ENCODE peak calls at places on chromosome 3, in four cellular contexts. One of them, this sample, is unnamed.
A peak's percentile ranks its signal among the peaks of the same experiment; 100 is the strongest.

GRCh38 chr3:185688808-185689207 is 102.7 kb downstream of the SENP2 start:
- DNase-seq in HepG2: peak; percentile 35
- DNase-seq in HCT116: peak; percentile 98
- DNase-seq in K562: no peak
- DNase-seq in this sample: peak; percentile 85

GRCh38 chr3:147392083-147392916 is 14.0 kb downstream of the ZIC4 start:
- DNase-seq in HepG2: no peak
- DNase-seq in HCT116: no peak
- DNase-seq in K562: no peak
- DNase-seq in this sample: no peak

GRCh38 chr3:157078131-157078835 is 81.7 kb downstream of the CCNL1 start:
- DNase-seq in HepG2: no peak
- DNase-seq in HCT116: no peak
- DNase-seq in K562: no peak
- DNase-seq in this sample: no peak

GRCh38 chr3:126028096-126028495 is 55.8 kb downstream of the SLC41A3 start:
- DNase-seq in HepG2: no peak
- DNase-seq in HCT116: no peak
- DNase-seq in K562: no peak
- DNase-seq in this sample: no peak

GRCh38 chr3:47762233-47762632 is 19.5 kb downstream of the SMARCC1 start:
- DNase-seq in HepG2: no peak
- DNase-seq in HCT116: no peak
- DNase-seq in K562: peak; percentile 69
- DNase-seq in this sample: no peak

GRCh38 chr3:41346698-41347097 is 147.4 kb downstream of the CTNNB1 start:
- DNase-seq in HepG2: no peak
- DNase-seq in HCT116: no peak
- DNase-seq in K562: no peak
- DNase-seq in this sample: no peak

GRCh38 chr3:182989566-182989965 is 9.2 kb upstream of the DCUN1D1 start:
- DNase-seq in HepG2: no peak
- DNase-seq in HCT116: no peak
- DNase-seq in K562: no peak
- DNase-seq in this sample: no peak

GRCh38 chr3:122977645-122978466 is 49.7 kb downstream of the SEMA5B start:
- DNase-seq in HepG2: peak; percentile 73
- DNase-seq in HCT116: no peak
- DNase-seq in K562: no peak
- DNase-seq in this sample: no peak

GRCh38 chr3:85030052-85030451 is 71.3 kb downstream of the CADM2 start:
- DNase-seq in HepG2: no peak
- DNase-seq in HCT116: no peak
- DNase-seq in K562: no peak
- DNase-seq in this sample: no peak

GRCh38 chr3:10004506-10004905 is 17.9 kb upstream of the EMC3 start:
- DNase-seq in HepG2: no peak
- DNase-seq in HCT116: no peak
- DNase-seq in K562: no peak
- DNase-seq in this sample: no peak

DNA sequence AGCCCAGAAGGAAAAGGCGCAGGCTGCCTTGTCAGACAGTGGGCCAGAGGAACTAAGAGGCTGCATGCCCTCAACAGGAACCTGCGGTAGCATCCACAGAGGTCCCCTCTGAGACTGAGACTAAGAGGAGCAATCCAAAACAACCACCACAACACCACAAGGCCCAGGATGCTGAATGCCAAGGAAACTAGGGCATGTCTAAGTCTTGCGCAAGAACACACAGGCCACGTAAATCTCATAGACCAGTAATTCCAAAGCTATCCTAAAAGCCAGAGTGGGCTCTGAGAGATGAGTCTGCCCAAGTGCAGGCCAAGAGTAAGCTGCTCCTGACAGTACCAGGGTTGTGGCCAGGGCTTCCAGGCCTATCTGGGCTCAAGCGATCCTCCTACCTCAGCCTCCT is 12.9 kb downstream of the MON1A start:
- DNase-seq in HepG2: no peak
- DNase-seq in HCT116: no peak
- DNase-seq in K562: no peak
- DNase-seq in this sample: no peak
- TF ChIP-seq SIN3A in HepG2: no peak
- TF ChIP-seq SIN3A in HCT116: no peak
- TF ChIP-seq SIN3A in K562: no peak
- TF ChIP-seq SIN3A in this sample: no peak

GRCh38 chr3:143298886-143299535 is 179.4 kb downstream of the CHST2 start:
- DNase-seq in HepG2: no peak
- DNase-seq in HCT116: no peak
- DNase-seq in K562: no peak
- DNase-seq in this sample: no peak

GRCh38 chr3:143301031-143301430 is 181.5 kb downstream of the CHST2 start:
- DNase-seq in HepG2: no peak
- DNase-seq in HCT116: no peak
- DNase-seq in K562: no peak
- DNase-seq in this sample: no peak

GRCh38 chr3:143301502-143301901 is 181.9 kb downstream of the CHST2 start:
- DNase-seq in HepG2: no peak
- DNase-seq in HCT116: no peak
- DNase-seq in K562: no peak
- DNase-seq in this sample: no peak

GRCh38 chr3:143295201-143296080 is 175.9 kb downstream of the CHST2 start:
- DNase-seq in HepG2: no peak
- DNase-seq in HCT116: no peak
- DNase-seq in K562: no peak
- DNase-seq in this sample: no peak

GRCh38 chr3:143298380-143298779 is 178.8 kb downstream of the CHST2 start:
- DNase-seq in HepG2: no peak
- DNase-seq in HCT116: no peak
- DNase-seq in K562: no peak
- DNase-seq in this sample: no peak
- TF ChIP-seq TCF7L2 in HepG2: no peak
- TF ChIP-seq TCF7L2 in HCT116: no peak
- TF ChIP-seq TCF7L2 in K562: no peak
- TF ChIP-seq TCF7L2 in this sample: no peak

GRCh38 chr3:187944391-187945179 is 199.3 kb upstream of the BCL6 start:
- DNase-seq in HepG2: no peak
- DNase-seq in HCT116: no peak
- DNase-seq in K562: no peak
- DNase-seq in this sample: no peak
- TF ChIP-seq SIN3A in HepG2: no peak
- TF ChIP-seq SIN3A in HCT116: no peak
- TF ChIP-seq SIN3A in K562: no peak
- TF ChIP-seq SIN3A in this sample: no peak

GRCh38 chr3:71074416-71074815 is 509.1 kb downstream of the FOXP1 start:
- DNase-seq in HepG2: no peak
- DNase-seq in HCT116: no peak
- DNase-seq in K562: no peak
- DNase-seq in this sample: no peak

GRCh38 chr3:71067977-71068376 is 515.6 kb downstream of the FOXP1 start:
- DNase-seq in HepG2: peak; percentile 29
- DNase-seq in HCT116: no peak
- DNase-seq in K562: no peak
- DNase-seq in this sample: no peak

GRCh38 chr3:71069797-71070196 is 513.7 kb downstream of the FOXP1 start:
- DNase-seq in HepG2: peak; percentile 64
- DNase-seq in HCT116: no peak
- DNase-seq in K562: peak; percentile 37
- DNase-seq in this sample: no peak

GRCh38 chr3:71072288-71072687 is 511.2 kb downstream of the FOXP1 start:
- DNase-seq in HepG2: no peak
- DNase-seq in HCT116: no peak
- DNase-seq in K562: no peak
- DNase-seq in this sample: no peak

DNA sequence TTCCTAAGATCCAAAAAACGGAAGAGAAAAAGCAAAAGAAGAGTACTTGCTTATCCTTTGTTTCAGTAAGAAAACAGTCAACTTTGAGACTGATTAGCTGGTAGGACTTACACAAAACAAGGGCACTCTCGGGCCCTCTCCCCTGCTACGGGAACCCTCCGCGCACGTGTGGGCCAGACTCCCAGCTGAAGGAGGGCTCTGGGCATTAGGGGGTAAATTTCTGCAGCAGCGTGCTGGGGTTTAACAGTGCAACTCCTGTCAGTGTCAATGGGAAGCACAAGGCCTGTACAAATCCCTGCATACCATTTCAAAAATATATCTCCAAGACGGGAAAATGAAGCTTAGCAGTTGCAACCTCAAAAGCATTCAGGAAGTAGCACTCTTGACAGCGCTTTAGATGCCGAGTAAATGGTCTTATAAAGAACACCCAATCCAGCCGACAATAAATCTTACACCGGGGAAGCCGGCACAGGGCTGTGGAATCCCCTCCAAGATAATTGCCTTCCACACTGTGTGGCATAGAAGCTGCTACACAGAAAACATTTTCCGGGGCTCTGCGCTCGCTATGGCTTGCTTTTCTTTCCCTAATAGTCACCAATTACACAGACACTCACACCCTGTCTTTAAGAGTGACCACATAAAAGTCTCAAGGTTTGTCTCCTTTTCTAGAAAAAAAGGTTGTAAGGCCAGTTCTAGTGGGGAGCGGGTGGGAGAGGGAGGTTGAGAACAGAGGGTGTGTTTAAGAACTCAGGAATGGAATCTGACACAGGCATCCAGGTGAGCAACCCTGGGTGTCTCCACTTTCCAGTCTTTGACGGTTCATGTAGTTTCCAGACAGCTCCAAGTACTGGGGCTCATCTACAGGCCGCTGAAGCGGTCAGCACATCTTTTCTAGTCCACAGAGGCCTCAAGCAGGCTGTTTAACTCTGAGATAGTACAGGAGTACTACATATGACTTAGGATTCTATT is 512.7 kb downstream of the FOXP1 start:
- DNase-seq in HepG2: no peak
- DNase-seq in HCT116: no peak
- DNase-seq in K562: no peak
- DNase-seq in this sample: no peak
- TF ChIP-seq TCF7L2 in HepG2: no peak
- TF ChIP-seq TCF7L2 in HCT116: no peak
- TF ChIP-seq TCF7L2 in K562: no peak
- TF ChIP-seq TCF7L2 in this sample: no peak

GRCh38 chr3:155026999-155027591 is 53.0 kb upstream of the MME start:
- DNase-seq in HepG2: no peak
- DNase-seq in HCT116: no peak
- DNase-seq in K562: no peak
- DNase-seq in this sample: no peak

GRCh38 chr3:155019576-155019975 is 60.5 kb upstream of the MME start:
- DNase-seq in HepG2: no peak
- DNase-seq in HCT116: no peak
- DNase-seq in K562: no peak
- DNase-seq in this sample: no peak

GRCh38 chr3:155018621-155019330 is 61.3 kb upstream of the MME start:
- DNase-seq in HepG2: no peak
- DNase-seq in HCT116: no peak
- DNase-seq in K562: no peak
- DNase-seq in this sample: no peak

GRCh38 chr3:155022896-155023295 is 57.2 kb upstream of the MME start:
- DNase-seq in HepG2: no peak
- DNase-seq in HCT116: no peak
- DNase-seq in K562: no peak
- DNase-seq in this sample: no peak

GRCh38 chr3:155024006-155024638 is 56.0 kb upstream of the MME start:
- DNase-seq in HepG2: no peak
- DNase-seq in HCT116: no peak
- DNase-seq in K562: no peak
- DNase-seq in this sample: no peak
- TF ChIP-seq SIN3A in HepG2: no peak
- TF ChIP-seq SIN3A in HCT116: no peak
- TF ChIP-seq SIN3A in K562: no peak
- TF ChIP-seq SIN3A in this sample: no peak

DNA sequence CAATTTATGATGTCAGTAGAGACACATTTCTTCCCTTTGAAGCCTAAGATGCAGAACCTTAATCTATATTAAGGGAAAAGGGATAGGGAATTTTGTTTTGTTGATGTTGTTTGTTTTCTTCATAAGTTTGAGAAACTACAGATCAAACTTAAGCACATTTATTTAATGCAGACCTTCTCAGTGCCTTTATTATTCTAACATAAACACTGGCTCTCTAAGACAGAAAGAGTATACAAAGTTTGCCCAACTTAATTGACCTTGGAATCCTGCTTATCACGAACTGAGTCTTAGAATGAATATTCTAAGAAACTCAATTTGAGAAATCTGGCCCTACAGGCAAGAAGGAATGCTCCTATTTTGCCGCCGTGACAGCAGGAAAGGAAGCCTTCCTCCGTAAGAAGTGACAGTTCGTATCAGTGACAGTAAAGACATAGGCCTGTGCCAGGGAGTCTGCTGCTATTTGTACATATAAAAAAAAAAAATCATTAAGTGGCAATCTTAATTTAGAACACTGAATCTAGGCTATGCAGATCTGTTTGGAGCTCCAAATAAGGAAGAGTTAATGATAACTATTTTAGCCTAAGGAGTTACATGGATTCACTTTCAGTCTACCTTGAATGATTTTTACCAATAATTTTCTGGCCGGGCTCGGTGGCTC is 8.8 kb upstream of the IMPG2 start:
- DNase-seq in HepG2: no peak
- DNase-seq in HCT116: no peak
- DNase-seq in K562: no peak
- DNase-seq in this sample: no peak
- TF ChIP-seq TCF7L2 in HepG2: no peak
- TF ChIP-seq TCF7L2 in HCT116: no peak
- TF ChIP-seq TCF7L2 in K562: no peak
- TF ChIP-seq TCF7L2 in this sample: no peak

GRCh38 chr3:196238612-196239190 is 22.4 kb downstream of the SLC51A start:
- DNase-seq in HepG2: no peak
- DNase-seq in HCT116: no peak
- DNase-seq in K562: no peak
- DNase-seq in this sample: no peak
- TF ChIP-seq SIN3A in HepG2: no peak
- TF ChIP-seq SIN3A in HCT116: no peak
- TF ChIP-seq SIN3A in K562: no peak
- TF ChIP-seq SIN3A in this sample: no peak